ENCODE peak calls at places on chromosomes 7 and 10, in four cellular contexts. One of them, this sample, is unnamed.

GRCh38 chr10:62384057-62384446 is 9.9 kb downstream of the ZNF365 start:
- DNase-seq in K562: no peak
- DNase-seq in GM12878: peak; percentile 5
- DNase-seq in HL-60: no peak
- DNase-seq in this sample: no peak

GRCh38 chr10:112588225-112588990 is 141.4 kb downstream of the VTI1A start:
- DNase-seq in K562: no peak
- DNase-seq in GM12878: no peak
- DNase-seq in HL-60: no peak
- DNase-seq in this sample: no peak

GRCh38 chr10:44865289-44865671 is 45.9 kb upstream of the TMEM72 start:
- DNase-seq in K562: no peak
- DNase-seq in GM12878: no peak
- DNase-seq in HL-60: no peak
- DNase-seq in this sample: no peak

GRCh38 chr7:12212051-12212485 is 974 bp downstream of the TMEM106B start:
- DNase-seq in K562: peak; percentile 9
- DNase-seq in GM12878: no peak
- DNase-seq in HL-60: no peak
- DNase-seq in this sample: no peak

GRCh38 chr10:126730856-126731612 is 60.5 kb upstream of the C10orf90 start:
- DNase-seq in K562: no peak
- DNase-seq in GM12878: no peak
- DNase-seq in HL-60: no peak
- DNase-seq in this sample: no peak

GRCh38 chr7:77439572-77439971 is 23.4 kb upstream of the GSAP start:
- DNase-seq in K562: no peak
- DNase-seq in GM12878: no peak
- DNase-seq in HL-60: peak; percentile 44
- DNase-seq in this sample: no peak

GRCh38 chr7:151730591-151730990 is 146.3 kb downstream of the PRKAG2 start:
- DNase-seq in K562: no peak
- DNase-seq in GM12878: no peak
- DNase-seq in HL-60: no peak
- DNase-seq in this sample: no peak

GRCh38 chr7:136045181-136045580 is 68.0 kb upstream of the MTPN start:
- DNase-seq in K562: no peak
- DNase-seq in GM12878: no peak
- DNase-seq in HL-60: no peak
- DNase-seq in this sample: no peak

GRCh38 chr10:57769298-57769697 is 498.4 kb downstream of the IPMK start:
- DNase-seq in K562: no peak
- DNase-seq in GM12878: no peak
- DNase-seq in HL-60: no peak
- DNase-seq in this sample: no peak

GRCh38 chr7:151897201-151897711 is 20.3 kb upstream of the PRKAG2 start:
- DNase-seq in K562: no peak
- DNase-seq in GM12878: no peak
- DNase-seq in HL-60: no peak
- DNase-seq in this sample: no peak

GRCh38 chr10:132383026-132383565 is 13.9 kb upstream of the PWWP2B start:
- DNase-seq in K562: no peak
- DNase-seq in GM12878: no peak
- DNase-seq in HL-60: no peak
- DNase-seq in this sample: no peak

GRCh38 chr10:69660296-69660695 is 30.2 kb downstream of the FAM241B start:
- DNase-seq in K562: no peak
- DNase-seq in GM12878: no peak
- DNase-seq in HL-60: no peak
- DNase-seq in this sample: no peak

GRCh38 chr7:108008827-108009226 is 5.9 kb upstream of the LAMB1 start:
- DNase-seq in K562: no peak
- DNase-seq in GM12878: no peak
- DNase-seq in HL-60: no peak
- DNase-seq in this sample: no peak

GRCh38 chr10:130045091-130045652 is 65.5 kb downstream of the C10orf143 start:
- DNase-seq in K562: peak; percentile 18
- DNase-seq in GM12878: no peak
- DNase-seq in HL-60: no peak
- DNase-seq in this sample: no peak

GRCh38 chr10:36183726-36184125 is 541.6 kb upstream of the FZD8 start:
- DNase-seq in K562: no peak
- DNase-seq in GM12878: no peak
- DNase-seq in HL-60: no peak
- DNase-seq in this sample: no peak

GRCh38 chr10:103192089-103192450 is 1.0 kb downstream of the NT5C2 start:
- DNase-seq in K562: peak; percentile 24
- DNase-seq in GM12878: no peak
- DNase-seq in HL-60: no peak
- DNase-seq in this sample: no peak

GRCh38 chr7:115357213-115357999 is 435.5 kb downstream of the MDFIC start:
- DNase-seq in K562: no peak
- DNase-seq in GM12878: no peak
- DNase-seq in HL-60: no peak
- DNase-seq in this sample: no peak

GRCh38 chr10:25114036-25114411 is 60.8 kb upstream of the GPR158 start:
- DNase-seq in K562: no peak
- DNase-seq in GM12878: no peak
- DNase-seq in HL-60: no peak
- DNase-seq in this sample: no peak

GRCh38 chr7:5528071-5528814 is 104.6 kb upstream of the TNRC18 start:
- DNase-seq in K562: no peak
- DNase-seq in GM12878: no peak
- DNase-seq in HL-60: peak; percentile 23
- DNase-seq in this sample: no peak

GRCh38 chr7:105102557-105103352 is 88.8 kb downstream of the KMT2E start:
- DNase-seq in K562: no peak
- DNase-seq in GM12878: no peak
- DNase-seq in HL-60: no peak
- DNase-seq in this sample: no peak

GRCh38 chr7:2399848-2400587 is 3.4 kb upstream of the CHST12 start:
- DNase-seq in K562: no peak
- DNase-seq in GM12878: no peak
- DNase-seq in HL-60: peak; percentile 99
- DNase-seq in this sample: no peak

GRCh38 chr7:26042237-26042636 is 109.8 kb upstream of the NFE2L3 start:
- DNase-seq in K562: no peak
- DNase-seq in GM12878: no peak
- DNase-seq in HL-60: no peak
- DNase-seq in this sample: no peak

GRCh38 chr7:144027070-144027469 is 21.7 kb upstream of the OR2A5 start:
- DNase-seq in K562: no peak
- DNase-seq in GM12878: no peak
- DNase-seq in HL-60: no peak
- DNase-seq in this sample: no peak

GRCh38 chr10:58414270-58415041 is 29.2 kb downstream of the TFAM start:
- DNase-seq in K562: no peak
- DNase-seq in GM12878: no peak
- DNase-seq in HL-60: no peak
- DNase-seq in this sample: no peak

GRCh38 chr10:52332815-52333214 is 18.7 kb downstream of the DKK1 start:
- DNase-seq in K562: no peak
- DNase-seq in GM12878: no peak
- DNase-seq in HL-60: no peak
- DNase-seq in this sample: no peak

GRCh38 chr7:86950360-86950759 is 109.1 kb downstream of the ELAPOR2 start:
- DNase-seq in K562: no peak
- DNase-seq in GM12878: no peak
- DNase-seq in HL-60: no peak
- DNase-seq in this sample: no peak

GRCh38 chr7:67870396-67870795 is 873.8 kb downstream of the TYW1 start:
- DNase-seq in K562: no peak
- DNase-seq in GM12878: no peak
- DNase-seq in HL-60: no peak
- DNase-seq in this sample: no peak

GRCh38 chr10:61639952-61640351 is 22.8 kb upstream of the CABCOCO1 start:
- DNase-seq in K562: no peak
- DNase-seq in GM12878: no peak
- DNase-seq in HL-60: no peak
- DNase-seq in this sample: no peak

GRCh38 chr7:155388561-155388960 is 69.4 kb upstream of the EN2 start:
- DNase-seq in K562: no peak
- DNase-seq in GM12878: no peak
- DNase-seq in HL-60: no peak
- DNase-seq in this sample: no peak

GRCh38 chr10:61028861-61029361 is 84.9 kb upstream of the RHOBTB1 start:
- DNase-seq in K562: no peak
- DNase-seq in GM12878: no peak
- DNase-seq in HL-60: no peak
- DNase-seq in this sample: no peak

GRCh38 chr7:130921391-130922180 is 187.6 kb upstream of the KLF14 start:
- DNase-seq in K562: no peak
- DNase-seq in GM12878: no peak
- DNase-seq in HL-60: no peak
- DNase-seq in this sample: no peak

GRCh38 chr7:28745351-28745750 is 212.8 kb downstream of the TRIL start:
- DNase-seq in K562: no peak
- DNase-seq in GM12878: no peak
- DNase-seq in HL-60: no peak
- DNase-seq in this sample: no peak

GRCh38 chr7:28738384-28738783 is 219.7 kb downstream of the TRIL start:
- DNase-seq in K562: no peak
- DNase-seq in GM12878: no peak
- DNase-seq in HL-60: no peak
- DNase-seq in this sample: no peak

GRCh38 chr7:28744951-28745350 is 213.2 kb downstream of the TRIL start:
- DNase-seq in K562: no peak
- DNase-seq in GM12878: no peak
- DNase-seq in HL-60: no peak
- DNase-seq in this sample: no peak

GRCh38 chr7:28739128-28739527 is 219.0 kb downstream of the TRIL start:
- DNase-seq in K562: no peak
- DNase-seq in GM12878: no peak
- DNase-seq in HL-60: no peak
- DNase-seq in this sample: no peak

GRCh38 chr7:28739826-28740225 is 218.3 kb downstream of the TRIL start:
- DNase-seq in K562: no peak
- DNase-seq in GM12878: no peak
- DNase-seq in HL-60: no peak
- DNase-seq in this sample: no peak
- TF ChIP-seq SPI1 in K562: no peak
- TF ChIP-seq SPI1 in GM12878: no peak
- TF ChIP-seq SPI1 in HL-60: no peak
- TF ChIP-seq SPI1 in this sample: no peak

GRCh38 chr10:109740436-109740835 is 182.9 kb downstream of the XPNPEP1 start:
- DNase-seq in K562: no peak
- DNase-seq in GM12878: no peak
- DNase-seq in HL-60: no peak
- DNase-seq in this sample: no peak
- TF ChIP-seq POLR2AphosphoS5 in K562: no peak
- TF ChIP-seq POLR2AphosphoS5 in GM12878: no peak
- TF ChIP-seq POLR2AphosphoS5 in HL-60: no peak
- TF ChIP-seq POLR2AphosphoS5 in this sample: no peak

DNA sequence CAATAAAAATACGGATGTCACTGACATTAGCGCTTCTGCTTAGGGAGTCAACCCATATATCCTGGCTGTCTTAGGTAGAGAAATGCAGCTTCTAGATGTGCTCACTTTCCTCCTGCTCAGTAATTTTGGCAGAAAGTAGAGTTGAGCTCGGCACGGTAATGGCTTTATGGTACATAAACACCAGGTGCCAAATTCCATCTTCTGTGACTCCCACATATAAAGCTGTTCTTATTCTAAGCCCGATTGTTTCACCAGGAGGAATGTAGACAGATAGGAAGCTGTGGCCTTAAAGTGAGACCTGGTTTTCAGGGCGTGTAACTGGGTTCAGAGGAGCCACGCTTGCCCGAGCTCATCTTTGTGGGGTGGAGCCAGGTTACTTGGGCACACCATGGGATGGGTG is 143.7 kb downstream of the CREB5 start:
- DNase-seq in K562: no peak
- DNase-seq in GM12878: no peak
- DNase-seq in HL-60: no peak
- DNase-seq in this sample: no peak
- TF ChIP-seq SPI1 in K562: no peak
- TF ChIP-seq SPI1 in GM12878: no peak
- TF ChIP-seq SPI1 in HL-60: no peak
- TF ChIP-seq SPI1 in this sample: no peak

GRCh38 chr7:47371733-47372368 is 210.1 kb downstream of the TNS3 start:
- DNase-seq in K562: peak; percentile 50
- DNase-seq in GM12878: no peak
- DNase-seq in HL-60: no peak
- DNase-seq in this sample: no peak
- TF ChIP-seq POLR2AphosphoS5 in K562: no peak
- TF ChIP-seq POLR2AphosphoS5 in GM12878: no peak
- TF ChIP-seq POLR2AphosphoS5 in HL-60: no peak
- TF ChIP-seq POLR2AphosphoS5 in this sample: no peak